ENCODE peak calls at places on chromosomes 3 and 15, in six cellular contexts. One of them, this sample, is unnamed.

GRCh38 chr3:102673271-102674115 is 238.7 kb downstream of the ZPLD1 start:
- DNase-seq in left colon: peak
- DNase-seq in breast epithelium: peak
- DNase-seq in G401: peak
- DNase-seq in GM12865: peak
- DNase-seq in upper lobe of right lung: peak
- DNase-seq in this sample: peak

GRCh38 chr3:94420941-94421340 is 358.1 kb downstream of the NSUN3 start:
- DNase-seq in GM12865: no peak
- DNase-seq in breast epithelium: no peak
- DNase-seq in G401: no peak
- DNase-seq in upper lobe of right lung: no peak
- DNase-seq in left colon: no peak
- DNase-seq in this sample: no peak

GRCh38 chr3:2727566-2728318 is 382.4 kb downstream of the IL5RA start:
- DNase-seq in breast epithelium: no peak
- DNase-seq in left colon: no peak
- DNase-seq in GM12865: no peak
- DNase-seq in G401: no peak
- DNase-seq in upper lobe of right lung: no peak
- DNase-seq in this sample: no peak

GRCh38 chr3:128445357-128445756 is 21.3 kb downstream of the DNAJB8 start:
- DNase-seq in left colon: no peak
- DNase-seq in breast epithelium: no peak
- DNase-seq in GM12865: no peak
- DNase-seq in G401: no peak
- DNase-seq in upper lobe of right lung: no peak
- DNase-seq in this sample: no peak

GRCh38 chr3:41920406-41920970 is 41.4 kb downstream of the ULK4 start:
- DNase-seq in G401: no peak
- DNase-seq in left colon: no peak
- DNase-seq in breast epithelium: no peak
- DNase-seq in upper lobe of right lung: no peak
- DNase-seq in GM12865: no peak
- DNase-seq in this sample: no peak

GRCh38 chr3:101928890-101929289 is 79.6 kb downstream of the NFKBIZ start:
- DNase-seq in GM12865: no peak
- DNase-seq in G401: no peak
- DNase-seq in breast epithelium: no peak
- DNase-seq in upper lobe of right lung: no peak
- DNase-seq in left colon: no peak
- DNase-seq in this sample: no peak

GRCh38 chr3:177378168-177378567 is 180.9 kb upstream of the TBL1XR1 start:
- DNase-seq in G401: no peak
- DNase-seq in left colon: no peak
- DNase-seq in breast epithelium: no peak
- DNase-seq in upper lobe of right lung: no peak
- DNase-seq in GM12865: peak
- DNase-seq in this sample: no peak

GRCh38 chr15:51227967-51228783 is 110.2 kb downstream of the CYP19A1 start:
- DNase-seq in left colon: no peak
- DNase-seq in G401: no peak
- DNase-seq in GM12865: peak
- DNase-seq in breast epithelium: no peak
- DNase-seq in upper lobe of right lung: no peak
- DNase-seq in this sample: no peak

GRCh38 chr3:38634133-38634532 is 15.4 kb downstream of the SCN5A start:
- DNase-seq in left colon: no peak
- DNase-seq in upper lobe of right lung: no peak
- DNase-seq in breast epithelium: no peak
- DNase-seq in G401: no peak
- DNase-seq in GM12865: no peak
- DNase-seq in this sample: no peak

GRCh38 chr3:48507256-48508061 is 3.5 kb upstream of the SHISA5 start:
- DNase-seq in upper lobe of right lung: peak
- DNase-seq in G401: peak
- DNase-seq in left colon: peak
- DNase-seq in GM12865: peak
- DNase-seq in breast epithelium: peak
- DNase-seq in this sample: peak

GRCh38 chr3:59456852-59457485 is 407.1 kb upstream of the CFAP20DC start:
- DNase-seq in upper lobe of right lung: no peak
- DNase-seq in GM12865: peak
- DNase-seq in breast epithelium: no peak
- DNase-seq in G401: no peak
- DNase-seq in left colon: no peak
- DNase-seq in this sample: no peak

GRCh38 chr3:46930176-46930944 is 46.2 kb downstream of the CCDC12 start:
- DNase-seq in left colon: no peak
- DNase-seq in G401: peak
- DNase-seq in GM12865: peak
- DNase-seq in breast epithelium: peak
- DNase-seq in upper lobe of right lung: peak
- DNase-seq in this sample: no peak

GRCh38 chr3:71466483-71466882 is 117.0 kb downstream of the FOXP1 start:
- DNase-seq in left colon: no peak
- DNase-seq in breast epithelium: no peak
- DNase-seq in GM12865: no peak
- DNase-seq in upper lobe of right lung: no peak
- DNase-seq in G401: no peak
- DNase-seq in this sample: no peak